ENCODE peak calls at places on chromosomes 5 and 9, in eight cellular contexts. R is A549, Q is right lobe of liver, H is ovary, Y is tibial nerve, M is uterus, J is esophagus squamous epithelium, A is adrenal gland. W is an unnamed sample. For H3K4me1, the result is how much of the 10 kb centered on the place peaks cover.

GRCh38 chr9:120265791-120266190 is 314.2 kb downstream of the CDK5RAP2 start:
- DNase-seq in Y (no peak), R (no peak), J (no peak), H (no peak), Q (no peak), A (no peak), M (no peak), W (no peak)

GRCh38 chr9:2676466-2676865 is 40.8 kb upstream of the KCNV2 start:
- DNase-seq in Y (no peak), A (no peak), M (no peak), R (no peak), H (no peak), Q (no peak), J (no peak), W (no peak)

GRCh38 chr5:100634937-100635336 is 99.8 kb downstream of the FAM174A start:
- DNase-seq in M (no peak), Q (no peak), H (no peak), R (no peak), A (no peak), J (no peak), Y (no peak), W (no peak)

GRCh38 chr5:122332589-122333555 is 20.8 kb downstream of the SNCAIP start:
- DNase-seq in J (no peak), R (no peak), A (peak), H (no peak), Q (no peak), M (no peak), Y (no peak), W (no peak)

GRCh38 chr5:59596586-59597348 is 296.8 kb downstream of the PDE4D start:
- DNase-seq in H (no peak), A (no peak), M (no peak), Q (no peak), R (no peak), Y (no peak), J (no peak), W (no peak)

GRCh38 chr5:160033546-160034252 is 24.8 kb downstream of the TTC1 start:
- DNase-seq in J (no peak), Q (no peak), H (no peak), R (no peak), Y (no peak), A (no peak), M (no peak), W (no peak)

GRCh38 chr5:180096616-180097015 is 25.1 kb upstream of the RNF130 start:
- DNase-seq in A (no peak), M (no peak), H (no peak), J (no peak), Q (no peak), R (no peak), Y (no peak), W (no peak)

GRCh38 chr9:2872307-2872940 is 28.5 kb upstream of the PUM3 start:
- DNase-seq in Q (no peak), J (no peak), Y (no peak), A (peak), R (peak), H (no peak), M (no peak), W (no peak)

GRCh38 chr5:32201140-32201539 is 27.0 kb upstream of the GOLPH3 start:
- DNase-seq in Q (no peak), A (no peak), M (no peak), J (no peak), R (peak), H (no peak), Y (no peak), W (no peak)

GRCh38 chr9:123327697-123328100 is 28.3 kb upstream of the CRB2 start:
- DNase-seq in A (no peak), R (no peak), H (no peak), J (no peak), Y (no peak), M (no peak), Q (no peak), W (no peak)

GRCh38 chr9:28378236-28378635 is 805.0 kb upstream of the C9orf72 start:
- DNase-seq in Q (no peak), R (no peak), H (no peak), A (no peak), M (no peak), Y (no peak), J (no peak), W (no peak)

DNA sequence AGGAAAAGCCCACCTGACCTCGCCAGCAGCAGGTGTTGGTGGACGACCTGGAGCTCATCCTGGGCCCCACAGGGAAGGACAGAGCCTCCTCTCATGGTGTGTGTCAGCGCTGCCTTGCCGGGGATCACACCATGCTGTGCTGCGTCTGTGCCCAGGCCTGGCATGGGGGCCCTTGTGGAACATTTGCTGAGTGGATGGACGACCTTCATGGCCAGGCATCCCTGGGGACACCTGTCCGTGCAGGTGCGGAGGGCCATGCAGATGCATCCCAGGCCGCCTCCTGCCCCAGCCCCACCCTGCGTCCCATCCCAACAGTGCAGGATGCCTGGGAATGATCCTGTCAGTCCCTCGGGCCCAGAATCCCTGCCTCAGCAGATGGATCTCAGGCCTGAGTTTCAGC is 73.8 kb downstream of the NEK6 start:
- DNase-seq in J (no peak), M (no peak), A (no peak), Y (no peak), H (no peak), R (no peak), Q (no peak), W (no peak)
- TF ChIP-seq POLR2A in J (no peak), M (no peak), A (no peak), Y (no peak), H (no peak), R (no peak), Q (no peak), W (no peak)

GRCh38 chr9:82761911-82762310 is 301.0 kb downstream of the RASEF start:
- DNase-seq in Q (no peak), H (no peak), A (no peak), R (no peak), Y (no peak), J (no peak), M (no peak), W (no peak)

GRCh38 chr9:82763631-82764030 is 299.3 kb downstream of the RASEF start:
- DNase-seq in M (no peak), H (no peak), R (peak), Q (no peak), J (no peak), A (no peak), Y (no peak), W (no peak)

GRCh38 chr9:82764270-82764669 is 298.7 kb downstream of the RASEF start:
- DNase-seq in Q (no peak), Y (no peak), A (no peak), J (no peak), H (no peak), R (no peak), M (no peak), W (no peak)
- H3K4me1 ChIP-seq in Q (under half), Y (under half), A (under half), J (under half), H (under half), R (under half), M (under half), W (under half)

GRCh38 chr9:96651626-96652025 is 3.5 kb downstream of the PRXL2C start:
- DNase-seq in M (no peak), R (peak), Q (no peak), J (no peak), A (no peak), H (no peak), Y (no peak), W (no peak)
- TF ChIP-seq CTCF in M (no peak), R (peak), Q (peak), J (peak), A (no peak), H (no peak), Y (no peak), W (no peak)

GRCh38 chr9:134328841-134329575 is 2.8 kb downstream of the RXRA start:
- DNase-seq in R (no peak), Y (no peak), M (peak), J (no peak), H (peak), A (peak), Q (peak), W (peak)

GRCh38 chr9:134327671-134328231 is 1.5 kb downstream of the RXRA start:
- DNase-seq in M (no peak), H (peak), Q (peak), A (no peak), R (no peak), J (no peak), Y (no peak), W (no peak)

GRCh38 chr9:134326754-134327526 is 685 bp downstream of the RXRA start:
- DNase-seq in A (peak), M (no peak), R (peak), H (peak), J (no peak), Q (peak), Y (no peak), W (peak)

GRCh38 chr9:134329576-134329855 is 3.3 kb downstream of the RXRA start:
- DNase-seq in R (no peak), H (no peak), M (no peak), J (no peak), Y (no peak), Q (peak), A (no peak), W (no peak)

DNA sequence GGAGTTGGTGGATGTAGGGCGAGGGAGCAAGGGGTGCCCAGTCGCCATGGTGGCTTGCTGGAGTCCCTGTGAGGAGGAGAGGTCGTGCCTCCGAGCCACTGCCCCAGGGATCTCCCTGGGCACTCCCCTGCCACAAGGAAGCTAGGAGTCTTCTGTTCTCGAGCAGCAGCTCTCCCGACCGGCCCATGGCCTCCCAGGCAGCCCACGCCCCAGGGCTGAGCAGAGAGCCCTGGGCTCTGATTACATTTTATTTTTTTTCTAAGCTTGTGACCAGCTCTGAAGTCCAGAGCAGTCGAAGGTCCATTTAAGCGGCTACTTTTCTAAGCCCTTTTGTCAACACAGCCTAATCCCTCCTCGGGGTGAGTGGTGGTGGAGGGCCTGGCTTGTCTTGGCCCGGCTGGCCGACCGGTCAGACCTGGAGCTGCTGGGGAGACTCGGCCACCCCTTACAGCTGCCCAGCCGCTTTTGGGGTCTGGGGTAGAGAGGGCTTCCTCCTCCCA is 2.1 kb downstream of the RXRA start:
- DNase-seq in R (no peak), A (no peak), H (peak), M (no peak), Q (no peak), J (no peak), Y (no peak), W (no peak)
- TF ChIP-seq POLR2A in R (no peak), A (no peak), H (no peak), M (no peak), Q (no peak), J (no peak), Y (no peak), W (no peak)

GRCh38 chr5:149424371-149425315 is 45.6 kb upstream of the IL17B start:
- DNase-seq in Y (no peak), A (no peak), H (no peak), Q (no peak), J (no peak), R (no peak), M (no peak), W (no peak)
- H3K4me1 ChIP-seq in Y (under half), A (under half), H (under half), Q (under half), J (half or more), R (under half), M (under half), W (under half)

DNA sequence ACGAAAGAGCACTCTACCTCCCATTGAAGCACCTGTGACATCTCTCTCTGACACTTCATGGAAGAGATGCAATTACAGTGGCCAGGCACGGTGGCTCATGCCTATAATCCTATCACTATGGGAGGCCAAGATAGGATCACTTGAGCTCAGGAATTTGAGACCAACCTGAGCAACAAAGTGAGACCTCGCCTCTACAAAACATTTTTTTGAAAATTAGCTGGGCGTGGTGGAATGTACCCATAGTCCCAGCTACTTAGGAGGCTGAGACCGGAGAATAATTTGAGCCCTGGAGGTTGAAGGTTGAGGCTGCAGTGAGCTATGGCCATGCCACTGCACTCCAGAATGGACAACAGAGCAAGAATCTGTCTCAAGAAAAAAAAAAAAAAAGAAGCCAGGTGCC is 45.5 kb downstream of the GLDC start:
- DNase-seq in M (no peak), H (no peak), A (no peak), Y (no peak), J (no peak), Q (no peak), R (no peak), W (no peak)
- TF ChIP-seq CTCF in M (no peak), H (no peak), A (no peak), Y (no peak), J (no peak), Q (no peak), R (no peak), W (no peak)

GRCh38 chr9:129175825-129176633 is 2.0 kb downstream of the IER5L start:
- DNase-seq in Q (peak), M (peak), J (no peak), A (peak), H (peak), Y (peak), R (peak), W (peak)
- TF ChIP-seq POLR2A in Q (peak), M (peak), J (peak), A (peak), H (peak), Y (peak), R (peak), W (peak)

DNA sequence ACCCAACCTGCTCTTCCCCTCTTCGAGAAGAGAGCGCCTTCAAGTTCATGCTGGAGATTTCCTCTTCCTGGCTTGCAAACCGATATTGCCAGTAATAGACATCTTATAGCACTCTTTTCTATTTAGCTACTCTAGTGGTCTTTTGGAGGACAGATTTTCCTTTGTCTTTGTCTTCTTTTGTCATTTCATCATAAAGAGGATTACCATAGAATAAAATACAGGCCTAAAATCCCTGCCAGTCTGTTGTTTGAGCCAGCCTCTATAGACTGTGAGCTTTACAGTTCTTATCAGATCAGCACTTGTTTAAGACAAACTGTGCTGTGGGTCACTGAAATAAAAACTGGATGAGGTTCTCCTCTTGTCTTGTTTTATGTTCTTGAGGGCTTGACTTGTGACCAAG is 802.8 kb downstream of the NR2F1-AS1 start:
- DNase-seq in R (no peak), Q (no peak), H (no peak), M (no peak), A (no peak), Y (no peak), J (no peak), W (no peak)
- H3K4me1 ChIP-seq in R (under half), Q (under half), H (under half), M (under half), A (under half), Y (under half), J (under half), W (under half)

GRCh38 chr5:42992035-42992570 is 48.0 kb downstream of the ANXA2R start:
- DNase-seq in M (peak), J (peak), A (peak), R (peak), H (peak), Y (peak), Q (peak), W (peak)

GRCh38 chr5:42993516-42994284 is 46.4 kb downstream of the ANXA2R start:
- DNase-seq in A (peak), Y (no peak), M (no peak), Q (no peak), J (peak), R (peak), H (no peak), W (no peak)

GRCh38 chr5:42991477-42992034 is 48.6 kb downstream of the ANXA2R start:
- DNase-seq in Y (no peak), Q (no peak), R (no peak), J (no peak), H (no peak), M (no peak), A (no peak), W (no peak)

GRCh38 chr5:42994285-42995151 is 45.6 kb downstream of the ANXA2R start:
- DNase-seq in R (peak), M (peak), Q (peak), H (peak), A (peak), Y (peak), J (peak), W (peak)

GRCh38 chr5:42995152-42995751 is 44.9 kb downstream of the ANXA2R start:
- DNase-seq in A (no peak), Q (no peak), M (no peak), H (no peak), R (no peak), Y (no peak), J (no peak), W (no peak)
- TF ChIP-seq CTCF in A (peak), Q (no peak), M (no peak), H (no peak), R (peak), Y (peak), J (no peak), W (no peak)

GRCh38 chr9:106921341-106921899 is 58.5 kb downstream of the ZNF462 start:
- DNase-seq in M (peak), R (no peak), H (peak), Q (no peak), Y (no peak), J (no peak), A (peak), W (no peak)
- TF ChIP-seq POLR2A in M (no peak), R (no peak), H (no peak), Q (no peak), Y (no peak), J (no peak), A (peak), W (no peak)